ENCODE peak calls at places on chromosome X, in four cellular contexts. D, L, R and Q are unnamed samples.

GRCh38 chrX:49139713-49140112 is 16.2 kb upstream of the GPKOW start:
- DNase-seq in D (no peak), L (no peak), R (no peak), Q (no peak)

GRCh38 chrX:39869846-39870601 is 227.7 kb downstream of the BCOR start:
- DNase-seq in D (peak; percentile 88), L (peak; percentile 79), R (no peak), Q (peak; percentile 37)

GRCh38 chrX:70219938-70220764 is 14.3 kb upstream of the AWAT1 start:
- DNase-seq in D (no peak), L (no peak), R (no peak), Q (peak; percentile 38)

GRCh38 chrX:45751156-45751555 is 550.5 kb upstream of the DIPK2B start:
- DNase-seq in D (no peak), L (no peak), R (no peak), Q (no peak)

GRCh38 chrX:39174761-39175417 is 373.6 kb downstream of the MID1IP1 start:
- DNase-seq in D (peak; percentile 78), L (no peak), R (no peak), Q (no peak)

GRCh38 chrX:108299101-108299591 is 139.1 kb downstream of the COL4A6 start:
- DNase-seq in D (no peak), L (no peak), R (no peak), Q (no peak)

GRCh38 chrX:136268051-136269048 is 17.1 kb upstream of the MAP7D3 start:
- DNase-seq in D (peak; percentile 44), L (peak; percentile 51), R (peak; percentile 1), Q (peak; percentile 9)

GRCh38 chrX:40544343-40545250 is 36.2 kb upstream of the ATP6AP2 start:
- DNase-seq in D (no peak), L (no peak), R (no peak), Q (peak; percentile 6)

GRCh38 chrX:39470588-39471155 is 627.1 kb downstream of the BCOR start:
- DNase-seq in D (no peak), L (no peak), R (no peak), Q (no peak)

GRCh38 chrX:16771483-16772398 is 14.5 kb upstream of the TXLNG start:
- DNase-seq in D (no peak), L (no peak), R (no peak), Q (peak; percentile 83)

GRCh38 chrX:30713061-30713525 is 59.9 kb downstream of the GK start:
- DNase-seq in D (peak; percentile 37), L (peak; percentile 19), R (no peak), Q (peak; percentile 55)

GRCh38 chrX:27751976-27752375 is 55.8 kb upstream of the MAGEB10 start:
- DNase-seq in D (no peak), L (no peak), R (no peak), Q (no peak)

GRCh38 chrX:42399632-42400024 is 378.3 kb downstream of the PPP1R2C start:
- DNase-seq in D (no peak), L (no peak), R (no peak), Q (no peak)

GRCh38 chrX:153646620-153647373 is at the start of gene DUSP9:
- DNase-seq in D (no peak), L (peak; percentile 4), R (no peak), Q (no peak)

GRCh38 chrX:3699841-3700381 is 13.5 kb downstream of the PRKX start:
- DNase-seq in D (no peak), L (no peak), R (no peak), Q (no peak)

GRCh38 chrX:119573840-119574393 is 446 bp upstream of the UBE2A start:
- DNase-seq in D (no peak), L (no peak), R (no peak), Q (peak; percentile 8)

GRCh38 chrX:106484233-106484632 is 127.5 kb upstream of the RADX start:
- DNase-seq in D (peak; percentile 33), L (no peak), R (no peak), Q (no peak)

GRCh38 chrX:30712214-30712613 is 59.0 kb downstream of the GK start:
- DNase-seq in D (no peak), L (no peak), R (no peak), Q (no peak)

GRCh38 chrX:53280703-53281320 is 572 bp downstream of the IQSEC2 start:
- DNase-seq in D (no peak), L (no peak), R (no peak), Q (peak; percentile 48)

GRCh38 chrX:147699061-147699460 is 212.7 kb upstream of the FMR1 start:
- DNase-seq in D (no peak), L (no peak), R (no peak), Q (no peak)

GRCh38 chrX:44651347-44651746 is 108.7 kb upstream of the FUNDC1 start:
- DNase-seq in D (no peak), L (no peak), R (peak; percentile 0), Q (no peak)

GRCh38 chrX:10158279-10158939 is 1.6 kb downstream of the CLCN4 start:
- DNase-seq in D (no peak), L (no peak), R (peak; percentile 45), Q (no peak)

GRCh38 chrX:150548251-150548650 is 20.2 kb upstream of the MTM1 start:
- DNase-seq in D (no peak), L (no peak), R (no peak), Q (no peak)

GRCh38 chrX:153299855-153300254 is 21.7 kb downstream of the PNMA6F start:
- DNase-seq in D (no peak), L (no peak), R (no peak), Q (no peak)

GRCh38 chrX:63526863-63527262 is 175.7 kb upstream of the SPIN4 start:
- DNase-seq in D (no peak), L (no peak), R (no peak), Q (no peak)

GRCh38 chrX:46408553-46409407 is 136.4 kb downstream of the ZNF674 start:
- DNase-seq in D (peak; percentile 55), L (peak; percentile 58), R (no peak), Q (peak; percentile 40)

GRCh38 chrX:31154941-31155340 is 83.1 kb upstream of the FTHL17 start:
- DNase-seq in D (no peak), L (no peak), R (no peak), Q (no peak)

GRCh38 chrX:132406106-132406505 is 82.7 kb downstream of the MBNL3 start:
- DNase-seq in D (no peak), L (no peak), R (no peak), Q (no peak)

GRCh38 chrX:133670394-133670793 is 255.1 kb upstream of the GPC4 start:
- DNase-seq in D (no peak), L (no peak), R (no peak), Q (no peak)

GRCh38 chrX:50327235-50327634 is 122.7 kb downstream of the CCNB3 start:
- DNase-seq in D (no peak), L (no peak), R (no peak), Q (no peak)

GRCh38 chrX:19005909-19006308 is 22.0 kb upstream of the PHKA2 start:
- DNase-seq in D (no peak), L (no peak), R (no peak), Q (no peak)

GRCh38 chrX:22950278-22951266 is 49.2 kb upstream of the DDX53 start:
- DNase-seq in D (no peak), L (no peak), R (no peak), Q (peak; percentile 88)

GRCh38 chrX:41250867-41251266 is 83.1 kb upstream of the DDX3X start:
- DNase-seq in D (no peak), L (no peak), R (no peak), Q (no peak)

GRCh38 chrX:17547658-17548057 is 172.7 kb downstream of the NHS start:
- DNase-seq in D (no peak), L (no peak), R (no peak), Q (peak; percentile 71)

GRCh38 chrX:148530464-148531077 is 30.2 kb downstream of the AFF2 start:
- DNase-seq in D (no peak), L (no peak), R (no peak), Q (no peak)

GRCh38 chrX:912677-913076 is 282.1 kb downstream of the SHOX start:
- DNase-seq in D (no peak), L (no peak), R (no peak), Q (no peak)

GRCh38 chrX:103012945-103013344 is 51.0 kb downstream of the BEX1 start:
- DNase-seq in D (no peak), L (no peak), R (no peak), Q (no peak)

GRCh38 chrX:131792356-131792749 is 230.7 kb upstream of the STK26 start:
- DNase-seq in D (no peak), L (peak; percentile 87), R (no peak), Q (no peak)

GRCh38 chrX:153571159-153571908 is 27.6 kb downstream of the CCNQ start:
- DNase-seq in D (no peak), L (no peak), R (no peak), Q (no peak)